ENCODE peak calls at places on chromosomes 6 and 20, in six cellular contexts. T is activated naive CD4-positive, alpha-beta T cell treated with Interleukin-2 at 50 U/mL for 16 hours; Z is GM06990; B is DMS79; M is fibroblast of mammary gland; X is kidney tubule cell. I is an unnamed sample.

GRCh38 chr6:38651121-38651784 is 11.5 kb upstream of the BTBD9 start:
- DNase-seq in M (no peak), T (no peak), X (no peak), B (no peak), Z (no peak), I (no peak)

GRCh38 chr20:25726357-25726756 is 29.7 kb upstream of the ZNF337 start:
- DNase-seq in B (no peak), M (no peak), X (no peak), T (no peak), Z (no peak), I (no peak)

GRCh38 chr20:326645-327031 is 1.3 kb downstream of the SOX12 start:
- DNase-seq in X (no peak), Z (peak), T (peak), M (no peak), B (no peak), I (no peak)

GRCh38 chr20:46350201-46350985 is 42.1 kb upstream of the CDH22 start:
- DNase-seq in T (no peak), Z (peak), X (peak), M (peak), B (no peak), I (peak)

GRCh38 chr20:43576108-43576507 is 14.6 kb upstream of the IFT52 start:
- DNase-seq in Z (no peak), T (no peak), X (no peak), B (no peak), M (no peak), I (no peak)

GRCh38 chr6:157813757-157814455 is 9.1 kb upstream of the SNX9 start:
- DNase-seq in M (peak), B (no peak), X (no peak), Z (no peak), T (no peak), I (no peak)

GRCh38 chr20:5913166-5913565 is 37.2 kb downstream of the TRMT6 start:
- DNase-seq in Z (no peak), X (no peak), T (no peak), B (no peak), M (no peak), I (no peak)

GRCh38 chr20:54649511-54649962 is 174.1 kb downstream of the DOK5 start:
- DNase-seq in T (peak), Z (peak), X (peak), B (peak), M (peak), I (peak)

GRCh38 chr6:26033132-26033941 is 53.9 kb upstream of the HFE start:
- DNase-seq in Z (peak), X (peak), T (peak), M (peak), B (peak), I (peak)

GRCh38 chr6:148681666-148682065 is 65.2 kb upstream of the UST start:
- DNase-seq in B (no peak), X (no peak), T (no peak), M (peak), Z (no peak), I (no peak)

GRCh38 chr6:99350573-99350972 is 1.1 kb upstream of the FAXC start:
- DNase-seq in M (no peak), T (no peak), B (peak), X (peak), Z (no peak), I (no peak)

GRCh38 chr6:24257282-24257681 is 100.6 kb downstream of the DCDC2 start:
- DNase-seq in X (peak), Z (no peak), B (peak), M (no peak), T (no peak), I (no peak)

GRCh38 chr6:20605581-20605980 is 71.3 kb downstream of the CDKAL1 start:
- DNase-seq in B (peak), T (no peak), M (peak), X (peak), Z (no peak), I (no peak)

GRCh38 chr20:33450867-33451266 is 7.3 kb upstream of the SNTA1 start:
- DNase-seq in Z (no peak), T (no peak), M (peak), B (no peak), X (peak), I (no peak)

GRCh38 chr6:161116554-161117328 is 125.2 kb downstream of the MAP3K4 start:
- DNase-seq in Z (no peak), T (no peak), M (no peak), X (no peak), B (no peak), I (no peak)

GRCh38 chr20:13221673-13222318 is 722 bp downstream of the ISM1 start:
- DNase-seq in B (peak), X (peak), Z (peak), T (peak), M (peak), I (peak)

GRCh38 chr6:149593443-149593842 is 27.3 kb downstream of the GINM1 start:
- DNase-seq in T (no peak), Z (no peak), M (no peak), X (peak), B (no peak), I (no peak)

GRCh38 chr6:24396764-24397163 is 6.0 kb upstream of the MRS2 start:
- DNase-seq in Z (no peak), M (peak), B (no peak), T (no peak), X (no peak), I (no peak)

GRCh38 chr6:37083243-37084138 is 78.0 kb downstream of the FGD2 start:
- DNase-seq in Z (no peak), T (no peak), X (no peak), M (peak), B (peak), I (no peak)

GRCh38 chr6:6569768-6570167 is 18.8 kb upstream of the LY86 start:
- DNase-seq in B (no peak), M (no peak), X (no peak), T (no peak), Z (no peak), I (no peak)

GRCh38 chr6:82506526-82506925 is 142.9 kb downstream of the TPBG start:
- DNase-seq in T (no peak), Z (no peak), X (peak), B (no peak), M (peak), I (no peak)

GRCh38 chr20:40262219-40262618 is 426.8 kb downstream of the MAFB start:
- DNase-seq in M (no peak), X (no peak), T (no peak), Z (no peak), B (no peak), I (no peak)

GRCh38 chr6:20873425-20874190 is 339.4 kb downstream of the CDKAL1 start:
- DNase-seq in B (no peak), X (peak), M (peak), T (no peak), Z (no peak), I (no peak)

GRCh38 chr6:53327017-53327395 is 21.7 kb downstream of the ELOVL5 start:
- DNase-seq in X (no peak), M (peak), T (no peak), Z (no peak), B (no peak), I (no peak)

GRCh38 chr6:162856885-162857284 is 129.1 kb downstream of the PACRG start:
- DNase-seq in M (peak), X (peak), B (no peak), Z (no peak), T (no peak), I (no peak)

GRCh38 chr20:51487525-51488279 is 54.8 kb downstream of the NFATC2 start:
- DNase-seq in T (no peak), X (peak), Z (no peak), B (no peak), M (peak), I (no peak)

GRCh38 chr6:47420394-47421371 is 56.9 kb upstream of the CD2AP start:
- DNase-seq in Z (no peak), M (peak), X (peak), T (no peak), B (no peak), I (no peak)

GRCh38 chr6:3227363-3228045 is at the start of gene TUBB2B:
- DNase-seq in Z (peak), X (no peak), M (no peak), B (peak), T (no peak), I (peak)

GRCh38 chr6:160832422-160832821 is 130.4 kb downstream of the PLG start:
- DNase-seq in B (no peak), T (no peak), Z (no peak), X (no peak), M (no peak), I (no peak)

GRCh38 chr6:16759646-16760535 is 1.4 kb downstream of the ATXN1 start:
- DNase-seq in B (no peak), X (peak), Z (peak), M (peak), T (peak), I (peak)

GRCh38 chr20:56575961-56576360 is 42.9 kb downstream of the FAM209B start:
- DNase-seq in X (no peak), B (no peak), T (no peak), Z (no peak), M (no peak), I (no peak)

GRCh38 chr6:101167638-101168037 is 225.9 kb upstream of the GRIK2 start:
- DNase-seq in M (no peak), Z (no peak), T (no peak), X (no peak), B (no peak), I (no peak)

GRCh38 chr6:169172435-169172834 is 81.2 kb downstream of the THBS2 start:
- DNase-seq in B (no peak), T (no peak), X (peak), M (peak), Z (no peak), I (no peak)

GRCh38 chr20:62999580-62999979 is 7.2 kb downstream of the BHLHE23 start:
- DNase-seq in Z (no peak), T (no peak), B (no peak), M (no peak), X (no peak), I (no peak)

I was measured in GM10248.